ENCODE peak calls at places on chromosome 19, in seven cellular contexts. One of them, this sample, is unnamed. For H3K9me2, the result is how much of the 10 kb centered on the place peaks cover.

GRCh38 chr19:55626350-55626749 is 2.0 kb upstream of the ZNF784 start:
- DNase-seq in PC-9: no peak
- DNase-seq in GM23338: no peak
- DNase-seq in HCT116: no peak
- DNase-seq in hepatocyte: no peak
- DNase-seq in GM23248: no peak
- DNase-seq in PC-3: no peak
- DNase-seq in this sample: no peak

GRCh38 chr19:56309511-56310185 is 5.0 kb downstream of the ZSCAN5A start:
- DNase-seq in HCT116: peak
- DNase-seq in GM23248: peak
- DNase-seq in PC-9: peak
- DNase-seq in PC-3: peak
- DNase-seq in hepatocyte: peak
- DNase-seq in GM23338: peak
- DNase-seq in this sample: peak

GRCh38 chr19:2274937-2275535 is 6.9 kb downstream of the PEAK3 start:
- DNase-seq in HCT116: no peak
- DNase-seq in PC-3: peak
- DNase-seq in PC-9: no peak
- DNase-seq in hepatocyte: peak
- DNase-seq in GM23338: peak
- DNase-seq in GM23248: peak
- DNase-seq in this sample: peak

GRCh38 chr19:7418575-7418974 is 69.8 kb downstream of the ARHGEF18 start:
- DNase-seq in GM23248: no peak
- DNase-seq in hepatocyte: no peak
- DNase-seq in PC-3: no peak
- DNase-seq in GM23338: no peak
- DNase-seq in PC-9: no peak
- DNase-seq in HCT116: no peak
- DNase-seq in this sample: no peak

GRCh38 chr19:2578911-2579677 is 103.2 kb downstream of the GADD45B start:
- DNase-seq in HCT116: peak
- DNase-seq in hepatocyte: peak
- DNase-seq in GM23338: peak
- DNase-seq in GM23248: peak
- DNase-seq in PC-9: peak
- DNase-seq in PC-3: peak
- DNase-seq in this sample: no peak

GRCh38 chr19:41898235-41898634 is 15.3 kb downstream of the ARHGEF1 start:
- DNase-seq in HCT116: no peak
- DNase-seq in hepatocyte: no peak
- DNase-seq in PC-9: no peak
- DNase-seq in GM23338: no peak
- DNase-seq in GM23248: no peak
- DNase-seq in PC-3: no peak
- DNase-seq in this sample: no peak

GRCh38 chr19:56942749-56943148 is 102.2 kb upstream of the PEG3 start:
- DNase-seq in GM23338: no peak
- DNase-seq in hepatocyte: peak
- DNase-seq in PC-3: no peak
- DNase-seq in GM23248: peak
- DNase-seq in PC-9: no peak
- DNase-seq in HCT116: no peak
- DNase-seq in this sample: no peak

GRCh38 chr19:11324079-11324661 is 15.3 kb downstream of the RAB3D start:
- DNase-seq in hepatocyte: peak
- DNase-seq in PC-9: peak
- DNase-seq in PC-3: peak
- DNase-seq in GM23248: peak
- DNase-seq in GM23338: no peak
- DNase-seq in HCT116: no peak
- DNase-seq in this sample: no peak

GRCh38 chr19:2469102-2469914 is 6.6 kb upstream of the GADD45B start:
- DNase-seq in HCT116: peak
- DNase-seq in hepatocyte: peak
- DNase-seq in PC-3: peak
- DNase-seq in GM23338: peak
- DNase-seq in PC-9: peak
- DNase-seq in GM23248: peak
- DNase-seq in this sample: peak

GRCh38 chr19:29003641-29004409 is 209.1 kb downstream of the UQCRFS1 start:
- DNase-seq in PC-9: no peak
- DNase-seq in GM23338: no peak
- DNase-seq in GM23248: no peak
- DNase-seq in PC-3: no peak
- DNase-seq in HCT116: no peak
- DNase-seq in hepatocyte: no peak
- DNase-seq in this sample: no peak

GRCh38 chr19:29001922-29002247 is 211.1 kb downstream of the UQCRFS1 start:
- DNase-seq in PC-3: no peak
- DNase-seq in hepatocyte: no peak
- DNase-seq in HCT116: no peak
- DNase-seq in PC-9: no peak
- DNase-seq in GM23338: no peak
- DNase-seq in GM23248: peak
- DNase-seq in this sample: no peak

GRCh38 chr19:28999733-29000433 is 213.1 kb downstream of the UQCRFS1 start:
- DNase-seq in PC-9: no peak
- DNase-seq in GM23248: no peak
- DNase-seq in hepatocyte: no peak
- DNase-seq in HCT116: no peak
- DNase-seq in GM23338: no peak
- DNase-seq in PC-3: no peak
- DNase-seq in this sample: no peak

GRCh38 chr19:29001006-29001921 is 211.7 kb downstream of the UQCRFS1 start:
- DNase-seq in GM23248: peak
- DNase-seq in GM23338: no peak
- DNase-seq in hepatocyte: no peak
- DNase-seq in PC-3: no peak
- DNase-seq in HCT116: no peak
- DNase-seq in PC-9: no peak
- DNase-seq in this sample: no peak

DNA sequence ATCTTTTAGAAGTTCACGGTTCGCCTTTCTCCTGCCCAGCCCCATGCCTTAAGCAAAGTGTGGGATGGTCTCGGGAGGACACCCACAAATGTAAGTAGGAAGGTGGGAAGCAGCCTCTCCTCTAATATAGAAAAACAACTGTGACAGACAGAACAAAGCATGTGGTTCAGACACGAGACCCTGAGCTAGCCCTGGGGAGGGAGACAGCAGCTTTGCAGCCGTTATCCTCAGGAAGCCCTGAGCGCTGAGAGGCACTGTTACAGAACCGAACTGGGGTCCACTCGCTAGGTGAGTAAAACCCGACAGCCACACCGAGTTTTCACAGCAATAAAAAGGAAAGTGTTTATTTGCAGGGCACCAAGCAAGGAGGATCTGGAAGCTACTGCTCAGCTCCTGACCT is 210.6 kb downstream of the UQCRFS1 start:
- DNase-seq in GM23338: no peak
- DNase-seq in hepatocyte: no peak
- DNase-seq in GM23248: no peak
- DNase-seq in PC-3: no peak
- DNase-seq in HCT116: no peak
- DNase-seq in PC-9: no peak
- DNase-seq in this sample: no peak
- H3K9me2 ChIP-seq in GM23338: under half
- H3K9me2 ChIP-seq in hepatocyte: under half
- H3K9me2 ChIP-seq in GM23248: under half
- H3K9me2 ChIP-seq in PC-3: under half
- H3K9me2 ChIP-seq in HCT116: under half
- H3K9me2 ChIP-seq in PC-9: under half
- H3K9me2 ChIP-seq in this sample: under half

GRCh38 chr19:8592231-8593009 is 15.2 kb upstream of the MYO1F start:
- DNase-seq in PC-9: no peak
- DNase-seq in PC-3: peak
- DNase-seq in HCT116: no peak
- DNase-seq in GM23248: peak
- DNase-seq in hepatocyte: peak
- DNase-seq in GM23338: peak
- DNase-seq in this sample: no peak
- TF ChIP-seq EZH2 in PC-9: no peak
- TF ChIP-seq EZH2 in PC-3: no peak
- TF ChIP-seq EZH2 in HCT116: no peak
- TF ChIP-seq EZH2 in GM23248: no peak
- TF ChIP-seq EZH2 in hepatocyte: no peak
- TF ChIP-seq EZH2 in GM23338: no peak
- TF ChIP-seq EZH2 in this sample: no peak

GRCh38 chr19:50925734-50926133 is 14.5 kb upstream of the KLK4 start:
- DNase-seq in hepatocyte: no peak
- DNase-seq in PC-9: no peak
- DNase-seq in GM23338: no peak
- DNase-seq in PC-3: peak
- DNase-seq in HCT116: no peak
- DNase-seq in GM23248: peak
- DNase-seq in this sample: no peak
- H3K9me2 ChIP-seq in hepatocyte: under half
- H3K9me2 ChIP-seq in PC-9: under half
- H3K9me2 ChIP-seq in GM23338: under half
- H3K9me2 ChIP-seq in PC-3: under half
- H3K9me2 ChIP-seq in HCT116: under half
- H3K9me2 ChIP-seq in GM23248: under half
- H3K9me2 ChIP-seq in this sample: under half

GRCh38 chr19:13024958-13025653 is 29.8 kb downstream of the NFIX start:
- DNase-seq in PC-3: peak
- DNase-seq in GM23248: peak
- DNase-seq in PC-9: no peak
- DNase-seq in HCT116: no peak
- DNase-seq in GM23338: peak
- DNase-seq in hepatocyte: no peak
- DNase-seq in this sample: no peak
- TF ChIP-seq EZH2 in PC-3: no peak
- TF ChIP-seq EZH2 in GM23248: no peak
- TF ChIP-seq EZH2 in PC-9: no peak
- TF ChIP-seq EZH2 in HCT116: no peak
- TF ChIP-seq EZH2 in GM23338: peak
- TF ChIP-seq EZH2 in hepatocyte: peak
- TF ChIP-seq EZH2 in this sample: no peak

GRCh38 chr19:14479985-14480694 is 5.0 kb upstream of the PTGER1 start:
- DNase-seq in PC-9: peak
- DNase-seq in GM23248: no peak
- DNase-seq in GM23338: peak
- DNase-seq in PC-3: peak
- DNase-seq in HCT116: no peak
- DNase-seq in hepatocyte: no peak
- DNase-seq in this sample: peak
- H3K9me2 ChIP-seq in PC-9: under half
- H3K9me2 ChIP-seq in GM23248: under half
- H3K9me2 ChIP-seq in GM23338: under half
- H3K9me2 ChIP-seq in PC-3: under half
- H3K9me2 ChIP-seq in HCT116: under half
- H3K9me2 ChIP-seq in hepatocyte: under half
- H3K9me2 ChIP-seq in this sample: under half

GRCh38 chr19:18603255-18603957 is 3.2 kb downstream of the CRLF1 start:
- DNase-seq in PC-9: no peak
- DNase-seq in GM23248: peak
- DNase-seq in PC-3: peak
- DNase-seq in HCT116: no peak
- DNase-seq in GM23338: peak
- DNase-seq in hepatocyte: no peak
- DNase-seq in this sample: no peak
- TF ChIP-seq EZH2 in PC-9: no peak
- TF ChIP-seq EZH2 in GM23248: no peak
- TF ChIP-seq EZH2 in PC-3: no peak
- TF ChIP-seq EZH2 in HCT116: no peak
- TF ChIP-seq EZH2 in GM23338: peak
- TF ChIP-seq EZH2 in hepatocyte: no peak
- TF ChIP-seq EZH2 in this sample: no peak

DNA sequence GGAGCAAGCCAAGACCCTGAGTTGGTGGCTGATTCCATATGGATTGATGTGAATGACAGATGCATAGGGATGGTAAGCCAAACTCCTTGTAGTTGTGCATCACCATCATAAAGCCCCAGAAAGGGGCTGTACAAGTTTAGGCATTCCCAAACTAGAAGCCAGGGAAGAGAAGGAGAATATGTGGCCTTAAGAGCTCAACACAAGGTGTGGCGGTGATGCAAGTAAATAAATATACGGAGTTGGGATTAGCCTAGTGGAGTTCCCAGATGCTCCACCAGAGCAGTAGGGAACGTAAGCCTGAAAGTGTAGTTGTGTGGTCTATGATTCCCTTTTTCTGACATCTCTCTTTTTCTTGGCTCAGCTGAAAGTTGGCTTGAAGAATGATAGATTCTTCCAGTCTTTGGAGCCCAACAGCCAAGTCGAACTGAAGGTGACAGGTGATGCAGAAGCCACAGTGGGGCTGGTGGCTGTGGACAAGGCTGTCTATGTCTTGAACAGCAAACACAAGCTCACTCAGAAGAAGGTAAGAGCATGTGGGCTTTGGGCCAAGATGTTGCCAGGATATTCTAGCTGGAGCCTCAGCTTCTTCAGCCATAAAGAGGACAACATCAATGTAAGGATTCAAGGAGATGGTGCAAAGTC is 30.1 kb downstream of the RDH8 start:
- DNase-seq in HCT116: no peak
- DNase-seq in PC-3: peak
- DNase-seq in hepatocyte: no peak
- DNase-seq in GM23338: peak
- DNase-seq in PC-9: no peak
- DNase-seq in GM23248: peak
- DNase-seq in this sample: no peak
- H3K9me2 ChIP-seq in HCT116: under half
- H3K9me2 ChIP-seq in PC-3: under half
- H3K9me2 ChIP-seq in hepatocyte: under half
- H3K9me2 ChIP-seq in GM23338: under half
- H3K9me2 ChIP-seq in PC-9: under half
- H3K9me2 ChIP-seq in GM23248: under half
- H3K9me2 ChIP-seq in this sample: under half

DNA sequence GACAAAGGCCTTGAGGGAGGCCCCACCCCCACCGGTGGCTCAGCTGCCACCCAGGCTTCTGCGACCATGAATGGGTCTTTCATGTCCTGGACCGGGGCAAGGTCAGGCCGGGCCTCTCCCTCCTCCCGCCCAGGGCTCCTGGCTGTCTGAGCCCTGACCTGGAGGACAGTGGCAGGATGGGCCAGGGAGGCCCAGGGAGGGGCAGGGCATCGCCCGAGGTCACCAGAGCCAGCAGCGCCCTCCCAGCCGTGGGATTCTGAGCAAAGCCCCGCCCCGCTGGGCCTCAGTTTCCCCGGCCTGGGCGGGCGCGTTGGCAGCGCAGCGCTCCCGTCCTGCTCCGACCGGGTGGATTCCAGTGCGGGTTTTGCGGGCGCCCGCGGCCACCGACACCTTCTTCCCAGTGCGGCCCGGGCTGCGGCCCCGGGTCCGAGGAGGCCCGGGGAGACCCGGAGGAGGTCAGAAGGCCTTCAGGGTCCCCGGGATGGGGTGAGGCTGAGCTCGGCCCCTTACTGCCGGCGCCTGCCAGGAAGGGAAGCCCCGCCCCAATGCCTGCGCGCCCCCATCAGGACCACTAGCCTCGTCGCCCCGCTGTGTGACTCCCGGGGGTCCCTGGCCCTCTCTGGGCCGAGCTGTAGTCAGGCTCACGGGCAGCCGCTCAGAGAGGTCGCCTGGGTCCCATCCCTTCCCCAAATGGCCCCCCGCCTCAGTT is 24.6 kb upstream of the SEMA6B start:
- DNase-seq in GM23248: peak
- DNase-seq in HCT116: no peak
- DNase-seq in GM23338: peak
- DNase-seq in hepatocyte: no peak
- DNase-seq in PC-9: no peak
- DNase-seq in PC-3: peak
- DNase-seq in this sample: no peak
- TF ChIP-seq EZH2 in GM23248: no peak
- TF ChIP-seq EZH2 in HCT116: no peak
- TF ChIP-seq EZH2 in GM23338: no peak
- TF ChIP-seq EZH2 in hepatocyte: no peak
- TF ChIP-seq EZH2 in PC-9: no peak
- TF ChIP-seq EZH2 in PC-3: no peak
- TF ChIP-seq EZH2 in this sample: no peak

GRCh38 chr19:47145639-47146486 is 15.2 kb downstream of the SAE1 start:
- DNase-seq in hepatocyte: no peak
- DNase-seq in PC-9: no peak
- DNase-seq in GM23338: no peak
- DNase-seq in GM23248: no peak
- DNase-seq in HCT116: no peak
- DNase-seq in PC-3: no peak
- DNase-seq in this sample: no peak
- H3K9me2 ChIP-seq in hepatocyte: under half
- H3K9me2 ChIP-seq in PC-9: under half
- H3K9me2 ChIP-seq in GM23338: under half
- H3K9me2 ChIP-seq in GM23248: under half
- H3K9me2 ChIP-seq in HCT116: under half
- H3K9me2 ChIP-seq in PC-3: under half
- H3K9me2 ChIP-seq in this sample: under half

This sample was measured in MM.1S.